ENCODE peak calls at places on chromosomes 1 and 21, in ten cellular contexts. S, R, E, O, T, N, F, G, U and Q are unnamed samples.
A peak's percentile ranks its signal among the peaks of the same experiment; 100 is the strongest.

GRCh38 chr21:14120091-14120734 is 90.5 kb downstream of the LIPI start:
- DNase-seq in S (no peak), R (peak; percentile 31), E (peak; percentile 66), O (peak; percentile 75), T (peak; percentile 59), N (no peak), F (no peak), G (peak; percentile 11), U (no peak), Q (no peak)

GRCh38 chr1:220370041-220370700 is 97.9 kb upstream of the RAB3GAP2 start:
- DNase-seq in S (no peak), R (no peak), E (no peak), O (no peak), T (no peak), N (peak; percentile 48), F (peak; percentile 78), G (peak; percentile 76), U (no peak), Q (no peak)

GRCh38 chr21:35222541-35222941 is 173.4 kb upstream of the RUNX1 start:
- DNase-seq in S (no peak), R (no peak), E (no peak), O (peak; percentile 71), T (no peak), N (no peak), F (no peak), G (no peak), U (no peak), Q (no peak)

GRCh38 chr1:235533476-235534168 is 29.4 kb upstream of the B3GALNT2 start:
- DNase-seq in S (no peak), R (no peak), E (no peak), O (no peak), T (no peak), N (no peak), F (no peak), G (no peak), U (no peak), Q (no peak)

GRCh38 chr1:45622267-45622890 is 1.5 kb downstream of the CCDC17 start:
- DNase-seq in S (no peak), R (no peak), E (no peak), O (no peak), T (peak; percentile 41), N (no peak), F (peak; percentile 61), G (no peak), U (no peak), Q (no peak)

GRCh38 chr1:174689524-174689923 is 241.8 kb downstream of the GPR52 start:
- DNase-seq in S (no peak), R (no peak), E (no peak), O (no peak), T (no peak), N (no peak), F (no peak), G (peak; percentile 66), U (no peak), Q (no peak)

GRCh38 chr1:43344267-43344666 is 6.6 kb downstream of the MPL start:
- DNase-seq in S (no peak), R (no peak), E (no peak), O (no peak), T (no peak), N (no peak), F (no peak), G (no peak), U (peak; percentile 40), Q (no peak)

GRCh38 chr1:978069-978834 is 3.6 kb downstream of the PERM1 start:
- DNase-seq in S (no peak), R (no peak), E (no peak), O (no peak), T (no peak), N (no peak), F (peak; percentile 89), G (no peak), U (peak; percentile 25), Q (no peak)

GRCh38 chr1:192477630-192478029 is 97.9 kb upstream of the RGS1 start:
- DNase-seq in S (no peak), R (peak; percentile 50), E (no peak), O (peak; percentile 49), T (no peak), N (no peak), F (no peak), G (peak; percentile 36), U (no peak), Q (no peak)

GRCh38 chr1:48775817-48776399 is 783 bp downstream of the BEND5 start:
- DNase-seq in S (no peak), R (no peak), E (no peak), O (no peak), T (no peak), N (no peak), F (no peak), G (no peak), U (no peak), Q (no peak)

GRCh38 chr1:19687414-19687813 is 22.7 kb downstream of the HTR6 start:
- DNase-seq in S (no peak), R (no peak), E (no peak), O (no peak), T (no peak), N (no peak), F (no peak), G (no peak), U (no peak), Q (no peak)

GRCh38 chr1:232450626-232451025 is 179.3 kb downstream of the SIPA1L2 start:
- DNase-seq in S (no peak), R (no peak), E (no peak), O (no peak), T (no peak), N (no peak), F (no peak), G (no peak), U (no peak), Q (no peak)

GRCh38 chr1:118556936-118557335 is 371.9 kb upstream of the SPAG17 start:
- DNase-seq in S (no peak), R (no peak), E (no peak), O (no peak), T (no peak), N (no peak), F (no peak), G (no peak), U (no peak), Q (no peak)

GRCh38 chr21:36550761-36551160 is 70.8 kb upstream of the CLDN14 start:
- DNase-seq in S (no peak), R (no peak), E (no peak), O (no peak), T (no peak), N (no peak), F (no peak), G (no peak), U (no peak), Q (no peak)

GRCh38 chr1:224435318-224435763 is 744 bp upstream of the WDR26 start:
- DNase-seq in S (no peak), R (no peak), E (no peak), O (peak; percentile 30), T (peak; percentile 30), N (no peak), F (no peak), G (peak; percentile 22), U (no peak), Q (no peak)

GRCh38 chr1:180235502-180236239 is 5.6 kb downstream of the LHX4 start:
- DNase-seq in S (no peak), R (no peak), E (no peak), O (no peak), T (peak; percentile 34), N (no peak), F (no peak), G (no peak), U (no peak), Q (no peak)

GRCh38 chr1:18907021-18907913 is 4.9 kb upstream of the ALDH4A1 start:
- DNase-seq in S (peak; percentile 34), R (peak; percentile 28), E (peak; percentile 60), O (peak; percentile 70), T (peak; percentile 76), N (peak; percentile 55), F (peak; percentile 74), G (peak; percentile 52), U (peak; percentile 77), Q (no peak)